ENCODE peak calls at places on chromosome 1, in ten cellular contexts. O, Z, H, M, F, R, B, G, I and V are unnamed samples.

GRCh38 chr1:11501491-11501897 is 22.5 kb downstream of the DISP3 start:
- DNase-seq in R (peak), F (no peak), O (no peak), G (peak), I (no peak), M (no peak), H (no peak), B (no peak), Z (no peak), V (no peak)

GRCh38 chr1:47623174-47623940 is 185.5 kb downstream of the FOXD2 start:
- DNase-seq in F (no peak), I (no peak), G (no peak), B (no peak), O (no peak), M (no peak), Z (no peak), H (no peak), R (no peak), V (no peak)

GRCh38 chr1:19775831-19776230 is 23.9 kb downstream of the TMCO4 start:
- DNase-seq in B (no peak), I (no peak), H (no peak), G (no peak), R (no peak), F (no peak), M (no peak), Z (no peak), O (no peak), V (no peak)

GRCh38 chr1:5640845-5641244 is 351.4 kb downstream of the NPHP4 start:
- DNase-seq in Z (no peak), R (no peak), O (no peak), B (peak), F (no peak), M (no peak), G (no peak), I (no peak), H (no peak), V (no peak)

GRCh38 chr1:9717193-9718005 is 65.9 kb downstream of the PIK3CD start:
- DNase-seq in F (peak), O (no peak), G (peak), R (peak), I (no peak), M (no peak), H (peak), B (no peak), Z (no peak), V (peak)

GRCh38 chr1:65459397-65459768 is 38.9 kb downstream of the LEPR start:
- DNase-seq in Z (peak), G (no peak), M (peak), I (peak), F (peak), R (no peak), B (peak), O (peak), H (no peak), V (peak)

GRCh38 chr1:217140041-217140901 is 417.0 kb upstream of the ESRRG start:
- DNase-seq in Z (no peak), B (no peak), I (no peak), O (no peak), M (no peak), H (no peak), F (no peak), G (peak), R (no peak), V (peak)

GRCh38 chr1:157407367-157407766 is 144.9 kb downstream of the FCRL5 start:
- DNase-seq in F (no peak), H (no peak), O (no peak), Z (no peak), B (no peak), I (no peak), R (no peak), M (no peak), G (no peak), V (no peak)

GRCh38 chr1:53111693-53112092 is 30.7 kb downstream of the SLC1A7 start:
- DNase-seq in B (no peak), G (no peak), H (no peak), Z (no peak), I (no peak), R (no peak), M (no peak), F (no peak), O (no peak), V (no peak)

GRCh38 chr1:201885531-201886075 is 3.1 kb upstream of the SHISA4 start:
- DNase-seq in O (no peak), B (peak), R (peak), H (no peak), Z (peak), M (peak), F (no peak), I (peak), G (no peak), V (no peak)

GRCh38 chr1:68141079-68141800 is 90.8 kb upstream of the DIRAS3 start:
- DNase-seq in I (no peak), G (no peak), M (peak), F (no peak), H (no peak), O (no peak), Z (no peak), B (no peak), R (no peak), V (peak)

GRCh38 chr1:14553711-14554110 is 44.8 kb upstream of the KAZN start:
- DNase-seq in O (no peak), R (no peak), B (no peak), Z (no peak), F (no peak), H (no peak), M (peak), G (no peak), I (no peak), V (no peak)

GRCh38 chr1:212542761-212543187 is 65.8 kb upstream of the ATF3 start:
- DNase-seq in H (no peak), F (peak), B (no peak), Z (no peak), M (no peak), G (no peak), O (no peak), I (no peak), R (no peak), V (no peak)

GRCh38 chr1:10698726-10699469 is 97.5 kb downstream of the CASZ1 start:
- DNase-seq in O (no peak), I (no peak), R (no peak), Z (no peak), F (no peak), B (no peak), G (no peak), M (no peak), H (no peak), V (no peak)

GRCh38 chr1:110336300-110337039 is 2.7 kb upstream of the RBM15 start:
- DNase-seq in H (no peak), G (no peak), F (no peak), R (no peak), M (no peak), O (no peak), Z (peak), I (peak), B (no peak), V (no peak)

GRCh38 chr1:203607169-203607873 is 19.3 kb upstream of the ATP2B4 start:
- DNase-seq in O (no peak), B (peak), I (peak), M (peak), G (no peak), F (no peak), R (peak), Z (no peak), H (peak), V (no peak)

GRCh38 chr1:109821221-109821669 is 57.5 kb upstream of the EPS8L3 start:
- DNase-seq in F (no peak), Z (peak), O (no peak), G (no peak), R (no peak), B (peak), M (peak), H (no peak), I (peak), V (peak)